ENCODE peak calls at places on chromosomes 5 and 9, in four cellular contexts. D is IMR-90, O is adrenal gland, W is ovary. L is an unnamed sample. For H3K36me3, the result is how much of the 10 kb centered on the place peaks cover.

GRCh38 chr5:78803386-78803785 is 154.8 kb upstream of the LHFPL2 start:
- DNase-seq in D (no peak), O (peak), W (peak), L (no peak)

GRCh38 chr5:157608972-157609565 is 33.5 kb upstream of the ADAM19 start:
- DNase-seq in D (no peak), O (no peak), W (no peak), L (no peak)

GRCh38 chr5:150801117-150801927 is 22.8 kb downstream of the SMIM3 start:
- DNase-seq in D (peak), O (no peak), W (peak), L (peak)

GRCh38 chr5:102681403-102681983 is 73.6 kb upstream of the PAM start:
- DNase-seq in D (peak), O (peak), W (peak), L (peak)

GRCh38 chr5:79853676-79854418 is 137.2 kb downstream of the MTX3 start:
- DNase-seq in D (peak), O (no peak), W (no peak), L (no peak)

GRCh38 chr9:336039-336438 is 121.4 kb downstream of the DOCK8 start:
- DNase-seq in D (no peak), O (no peak), W (no peak), L (no peak)

GRCh38 chr9:99012957-99013512 is 69.3 kb downstream of the COL15A1 start:
- DNase-seq in D (no peak), O (no peak), W (no peak), L (no peak)

GRCh38 chr5:107930092-107930491 is 259.4 kb upstream of the EFNA5 start:
- DNase-seq in D (peak), O (no peak), W (no peak), L (no peak)

GRCh38 chr5:7534505-7534904 is 138.6 kb downstream of the ADCY2 start:
- DNase-seq in D (no peak), O (no peak), W (no peak), L (no peak)

GRCh38 chr5:68682400-68683152 is 411.2 kb upstream of the SLC30A5 start:
- DNase-seq in D (no peak), O (no peak), W (no peak), L (no peak)

GRCh38 chr5:14714706-14715105 is 50.2 kb downstream of the OTULIN start:
- DNase-seq in D (no peak), O (no peak), W (no peak), L (no peak)

GRCh38 chr5:153632748-153633290 is 142.3 kb downstream of the GRIA1 start:
- DNase-seq in D (peak), O (no peak), W (no peak), L (no peak)

GRCh38 chr5:141430332-141431113 is at the start of gene PCDHGA12:
- DNase-seq in D (peak), O (peak), W (peak), L (no peak)

GRCh38 chr5:179293276-179293675 is 52.0 kb downstream of the ADAMTS2 start:
- DNase-seq in D (no peak), O (no peak), W (no peak), L (peak)

GRCh38 chr9:286091-286740 is 71.6 kb downstream of the DOCK8 start:
- DNase-seq in D (no peak), O (no peak), W (no peak), L (no peak)

GRCh38 chr5:122565331-122565730 is 209.5 kb upstream of the SNX2 start:
- DNase-seq in D (no peak), O (no peak), W (no peak), L (no peak)

GRCh38 chr5:40378431-40379175 is 301.1 kb upstream of the PTGER4 start:
- DNase-seq in D (no peak), O (no peak), W (no peak), L (no peak)

GRCh38 chr9:98455957-98456621 is 200.6 kb upstream of the TBC1D2 start:
- DNase-seq in D (peak), O (no peak), W (no peak), L (no peak)

DNA sequence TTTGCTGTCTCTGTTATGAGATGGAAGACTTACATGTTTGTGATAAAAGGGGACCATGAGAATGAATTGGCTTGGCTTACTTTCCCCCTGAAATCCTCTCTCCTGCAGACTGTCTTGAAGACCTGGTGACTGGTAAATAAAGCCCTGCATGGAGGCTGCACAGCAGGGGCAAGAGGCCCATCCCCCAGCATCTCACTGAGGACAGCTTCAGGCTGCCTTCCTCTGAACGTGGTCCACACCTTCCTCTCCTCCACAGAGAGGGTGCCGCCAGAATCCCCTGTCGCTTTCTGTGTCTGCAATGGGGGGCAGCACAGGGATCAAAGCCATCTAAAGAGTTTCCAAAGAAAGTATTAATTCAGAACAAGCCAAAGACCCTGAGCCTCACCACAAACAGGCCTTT is 94.6 kb downstream of the SYK start:
- DNase-seq in D (no peak), O (no peak), W (no peak), L (no peak)
- H3K36me3 ChIP-seq in D (under half), O (under half), W (under half), L (half or more)

DNA sequence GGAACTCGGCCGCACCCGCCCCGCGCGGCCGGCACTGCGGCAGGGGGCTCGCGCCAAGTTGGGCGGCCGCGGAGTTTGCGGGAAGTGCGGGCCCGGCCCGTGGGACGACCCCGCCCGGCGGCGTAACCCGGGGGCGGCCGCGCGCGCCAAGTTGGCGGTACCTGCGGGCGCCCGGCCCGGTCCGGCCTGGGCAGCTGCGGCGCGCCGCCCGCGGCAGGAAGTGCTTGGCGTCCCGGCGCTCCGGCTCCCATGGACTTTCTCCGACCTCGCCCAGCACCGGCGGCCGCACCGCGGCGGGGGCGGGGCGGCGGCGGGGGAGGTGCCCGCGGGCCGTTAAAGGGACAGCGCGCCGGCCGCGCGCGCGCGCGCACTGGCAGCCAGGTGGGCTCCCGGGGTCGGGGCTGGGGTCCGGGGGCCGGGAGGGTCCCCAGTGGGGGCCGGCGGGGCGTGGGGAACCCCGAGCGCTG is at the start of gene NACC2:
- DNase-seq in D (peak), O (peak), W (peak), L (peak)
- TF ChIP-seq POLR2A in D (no peak), O (peak), W (no peak), L (no peak)

DNA sequence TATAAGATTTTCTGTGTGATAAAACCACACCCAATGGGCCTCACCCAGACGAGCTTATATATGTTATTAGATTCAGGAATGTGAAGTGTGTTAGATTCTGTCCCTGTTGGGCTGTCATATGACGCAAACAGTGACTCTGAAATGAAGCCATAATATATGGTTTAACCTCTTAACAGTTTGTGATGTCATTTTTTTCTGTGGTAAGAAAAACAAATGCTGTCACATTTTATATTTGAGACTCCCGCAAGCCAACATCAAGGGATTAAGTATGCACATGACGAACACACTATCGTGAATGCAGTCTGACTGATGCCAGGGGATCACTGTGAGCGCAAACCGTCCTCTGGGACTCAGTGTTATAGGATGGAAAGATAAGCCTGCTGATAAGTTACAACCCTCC is 321.7 kb downstream of the SH3GL2 start:
- DNase-seq in D (peak), O (no peak), W (no peak), L (no peak)
- H3K36me3 ChIP-seq in D (under half), O (under half), W (under half), L (under half)

GRCh38 chr5:109005611-109006010 is 257.9 kb downstream of the FER start:
- DNase-seq in D (no peak), O (no peak), W (no peak), L (no peak)
- TF ChIP-seq POLR2A in D (no peak), O (no peak), W (no peak), L (no peak)

DNA sequence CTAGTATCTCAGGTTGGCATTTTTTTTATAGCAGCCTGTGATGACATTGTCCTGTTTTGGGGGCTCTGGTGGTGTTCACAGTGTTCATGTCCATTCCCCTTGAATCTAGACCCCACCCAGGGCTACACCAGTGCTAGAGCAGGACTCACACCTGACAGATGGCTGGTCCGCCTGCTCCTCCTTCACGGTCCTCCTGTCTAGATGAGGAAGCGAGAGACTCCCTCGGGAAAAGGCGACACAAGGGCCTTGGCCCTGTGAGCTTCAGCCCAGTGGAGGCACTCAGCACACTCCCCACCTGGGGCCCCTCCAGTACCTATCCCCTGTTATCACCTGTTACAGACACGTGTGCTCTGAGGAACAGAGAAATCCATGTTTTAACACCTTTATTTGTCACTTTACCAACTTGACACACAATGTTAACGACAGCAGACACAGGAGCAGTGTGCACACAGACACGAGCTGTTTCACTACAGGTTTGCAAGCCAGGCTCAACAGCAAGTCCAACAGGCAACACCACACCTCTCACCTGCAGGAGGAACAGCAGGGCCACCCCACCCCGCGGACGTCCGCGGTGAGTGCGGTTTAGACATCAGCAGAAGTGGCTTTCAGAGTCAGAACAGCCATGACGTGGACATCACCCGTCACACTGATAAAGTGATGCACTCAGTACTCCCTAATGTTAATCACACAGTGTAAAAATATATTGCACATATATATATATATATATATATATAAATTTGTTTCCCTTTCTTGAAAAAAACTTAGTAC is 33.5 kb downstream of the TPPP start:
- DNase-seq in D (no peak), O (no peak), W (no peak), L (no peak)
- H3K36me3 ChIP-seq in D (under half), O (under half), W (under half), L (under half)

GRCh38 chr9:137301086-137301947 is 754 bp downstream of the NRARP start:
- DNase-seq in D (peak), O (peak), W (peak), L (no peak)
- TF ChIP-seq POLR2A in D (no peak), O (no peak), W (no peak), L (peak)

GRCh38 chr5:132592521-132592920 is 35.7 kb downstream of the RAD50 start:
- DNase-seq in D (peak), O (no peak), W (no peak), L (no peak)

GRCh38 chr5:132594170-132594569 is 37.4 kb downstream of the RAD50 start:
- DNase-seq in D (no peak), O (no peak), W (no peak), L (no peak)

GRCh38 chr5:132591140-132591539 is 34.4 kb downstream of the RAD50 start:
- DNase-seq in D (peak), O (no peak), W (no peak), L (no peak)

DNA sequence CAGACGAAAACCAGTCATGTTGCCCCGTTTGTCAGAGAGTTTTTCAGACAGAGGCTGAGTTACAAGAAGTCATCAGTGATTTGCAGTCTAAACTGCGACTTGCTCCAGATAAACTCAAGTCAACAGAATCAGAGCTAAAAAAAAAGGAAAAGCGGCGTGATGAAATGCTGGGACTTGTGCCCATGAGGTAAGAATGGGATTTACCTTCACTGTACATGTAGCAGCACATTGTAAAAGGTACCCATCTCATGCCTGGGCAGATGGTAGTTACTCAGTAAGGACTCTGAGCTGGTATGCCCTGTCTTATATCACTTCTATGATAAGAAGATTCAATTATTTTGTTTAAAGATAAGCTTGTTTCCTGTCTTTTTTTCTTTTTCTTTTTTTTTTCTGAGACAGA is 38.8 kb downstream of the RAD50 start:
- DNase-seq in D (no peak), O (no peak), W (no peak), L (no peak)
- H3K36me3 ChIP-seq in D (under half), O (under half), W (under half), L (under half)

GRCh38 chr9:112028242-112029221 is 131.9 kb downstream of the UGCG start:
- DNase-seq in D (no peak), O (no peak), W (no peak), L (no peak)

GRCh38 chr9:112032733-112033132 is 136.1 kb downstream of the UGCG start:
- DNase-seq in D (peak), O (no peak), W (no peak), L (no peak)

GRCh38 chr9:112032009-112032408 is 135.4 kb downstream of the UGCG start:
- DNase-seq in D (no peak), O (no peak), W (no peak), L (no peak)

GRCh38 chr9:112031400-112031799 is 134.8 kb downstream of the UGCG start:
- DNase-seq in D (no peak), O (no peak), W (no peak), L (no peak)

GRCh38 chr9:112029921-112030444 is 133.4 kb downstream of the UGCG start:
- DNase-seq in D (peak), O (no peak), W (no peak), L (no peak)
- TF ChIP-seq POLR2A in D (no peak), O (no peak), W (no peak), L (no peak)

GRCh38 chr9:131469369-131469768 is 33.3 kb upstream of the POMT1 start:
- DNase-seq in D (no peak), O (peak), W (no peak), L (no peak)

GRCh38 chr9:131468031-131468430 is 34.7 kb upstream of the POMT1 start:
- DNase-seq in D (no peak), O (no peak), W (no peak), L (no peak)

GRCh38 chr9:131470581-131470991 is 32.1 kb upstream of the POMT1 start:
- DNase-seq in D (no peak), O (no peak), W (no peak), L (peak)

GRCh38 chr9:131467214-131467935 is 35.3 kb upstream of the POMT1 start:
- DNase-seq in D (no peak), O (peak), W (no peak), L (no peak)

GRCh38 chr9:131469951-131470350 is 32.8 kb upstream of the POMT1 start:
- DNase-seq in D (no peak), O (no peak), W (no peak), L (no peak)
- H3K36me3 ChIP-seq in D (half or more), O (half or more), W (under half), L (under half)

DNA sequence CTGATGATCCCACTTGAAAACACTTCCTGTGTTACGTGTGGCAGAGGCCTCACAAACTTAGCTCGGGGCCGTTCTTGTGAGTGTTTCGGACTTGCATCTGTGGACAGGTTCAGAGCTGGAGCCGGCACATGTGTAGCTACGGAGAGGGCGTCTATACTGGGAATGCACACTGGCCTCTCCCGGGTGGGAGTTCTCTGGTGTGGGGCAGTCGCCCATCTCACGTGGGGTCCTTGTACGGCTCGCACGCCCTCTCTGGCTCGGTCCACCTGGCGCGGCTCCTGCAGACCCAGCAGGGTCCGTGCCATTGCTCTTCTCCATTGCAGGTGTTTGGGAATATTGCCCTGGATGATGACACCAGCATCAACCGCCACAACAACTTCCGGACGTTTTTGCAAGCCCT is 197.9 kb downstream of the CACNA1B start:
- DNase-seq in D (no peak), O (no peak), W (no peak), L (peak)
- TF ChIP-seq POLR2A in D (no peak), O (no peak), W (no peak), L (no peak)